ENCODE peak calls at places on chromosomes 7 and 10, in six cellular contexts. One of them, this sample, is unnamed.

GRCh38 chr10:28463141-28463540 is 69.8 kb upstream of the WAC start:
- DNase-seq in cardiac muscle cell: no peak
- DNase-seq in transverse colon: no peak
- DNase-seq in mucosa of descending colon: no peak
- DNase-seq in ascending aorta: no peak
- DNase-seq in IMR-90: no peak
- DNase-seq in this sample: no peak

GRCh38 chr10:132404911-132405462 is 8.0 kb downstream of the PWWP2B start:
- DNase-seq in cardiac muscle cell: no peak
- DNase-seq in transverse colon: no peak
- DNase-seq in mucosa of descending colon: peak
- DNase-seq in ascending aorta: no peak
- DNase-seq in IMR-90: no peak
- DNase-seq in this sample: no peak

GRCh38 chr7:149496642-149497391 is 792 bp downstream of the ZNF746 start:
- DNase-seq in cardiac muscle cell: peak
- DNase-seq in transverse colon: peak
- DNase-seq in mucosa of descending colon: peak
- DNase-seq in ascending aorta: no peak
- DNase-seq in IMR-90: peak
- DNase-seq in this sample: peak

GRCh38 chr7:48419401-48419800 is 248.1 kb downstream of the ABCA13 start:
- DNase-seq in cardiac muscle cell: no peak
- DNase-seq in transverse colon: no peak
- DNase-seq in mucosa of descending colon: no peak
- DNase-seq in ascending aorta: no peak
- DNase-seq in IMR-90: no peak
- DNase-seq in this sample: no peak

GRCh38 chr7:34486371-34486770 is 171.6 kb upstream of the NPSR1 start:
- DNase-seq in cardiac muscle cell: no peak
- DNase-seq in transverse colon: no peak
- DNase-seq in mucosa of descending colon: no peak
- DNase-seq in ascending aorta: no peak
- DNase-seq in IMR-90: no peak
- DNase-seq in this sample: no peak

GRCh38 chr7:80134536-80135305 is at the start of gene GNAI1:
- DNase-seq in cardiac muscle cell: peak
- DNase-seq in transverse colon: peak
- DNase-seq in mucosa of descending colon: peak
- DNase-seq in ascending aorta: peak
- DNase-seq in IMR-90: peak
- DNase-seq in this sample: peak

GRCh38 chr10:77898323-77899079 is 28.1 kb downstream of the DLG5 start:
- DNase-seq in cardiac muscle cell: no peak
- DNase-seq in transverse colon: no peak
- DNase-seq in mucosa of descending colon: no peak
- DNase-seq in ascending aorta: no peak
- DNase-seq in IMR-90: no peak
- DNase-seq in this sample: no peak

GRCh38 chr10:121952226-121952625 is 22.8 kb downstream of the NSMCE4A start:
- DNase-seq in cardiac muscle cell: no peak
- DNase-seq in transverse colon: no peak
- DNase-seq in mucosa of descending colon: no peak
- DNase-seq in ascending aorta: no peak
- DNase-seq in IMR-90: peak
- DNase-seq in this sample: peak

GRCh38 chr10:26000971-26001370 is 66.9 kb downstream of the MYO3A start:
- DNase-seq in cardiac muscle cell: no peak
- DNase-seq in transverse colon: no peak
- DNase-seq in mucosa of descending colon: no peak
- DNase-seq in ascending aorta: no peak
- DNase-seq in IMR-90: no peak
- DNase-seq in this sample: no peak

GRCh38 chr10:60182691-60183090 is 207.0 kb downstream of the ANK3 start:
- DNase-seq in cardiac muscle cell: peak
- DNase-seq in transverse colon: no peak
- DNase-seq in mucosa of descending colon: no peak
- DNase-seq in ascending aorta: no peak
- DNase-seq in IMR-90: peak
- DNase-seq in this sample: peak

GRCh38 chr10:103598654-103599115 is 105.2 kb downstream of the NEURL1 start:
- DNase-seq in cardiac muscle cell: peak
- DNase-seq in transverse colon: peak
- DNase-seq in mucosa of descending colon: no peak
- DNase-seq in ascending aorta: no peak
- DNase-seq in IMR-90: peak
- DNase-seq in this sample: peak

GRCh38 chr10:117201826-117202225 is 4.5 kb downstream of the KCNK18 start:
- DNase-seq in cardiac muscle cell: no peak
- DNase-seq in transverse colon: no peak
- DNase-seq in mucosa of descending colon: no peak
- DNase-seq in ascending aorta: no peak
- DNase-seq in IMR-90: no peak
- DNase-seq in this sample: no peak

GRCh38 chr10:122056431-122057094 is 67.6 kb downstream of the TACC2 start:
- DNase-seq in cardiac muscle cell: no peak
- DNase-seq in transverse colon: peak
- DNase-seq in mucosa of descending colon: no peak
- DNase-seq in ascending aorta: no peak
- DNase-seq in IMR-90: no peak
- DNase-seq in this sample: no peak

GRCh38 chr7:105972276-105972675 is 9.2 kb downstream of the CDHR3 start:
- DNase-seq in cardiac muscle cell: no peak
- DNase-seq in transverse colon: no peak
- DNase-seq in mucosa of descending colon: no peak
- DNase-seq in ascending aorta: no peak
- DNase-seq in IMR-90: no peak
- DNase-seq in this sample: no peak

GRCh38 chr7:23520582-23520981 is 11.2 kb downstream of the TRA2A start:
- DNase-seq in cardiac muscle cell: no peak
- DNase-seq in transverse colon: no peak
- DNase-seq in mucosa of descending colon: no peak
- DNase-seq in ascending aorta: no peak
- DNase-seq in IMR-90: no peak
- DNase-seq in this sample: no peak

GRCh38 chr10:130018730-130019185 is 54.7 kb upstream of the EBF3 start:
- DNase-seq in cardiac muscle cell: no peak
- DNase-seq in transverse colon: no peak
- DNase-seq in mucosa of descending colon: no peak
- DNase-seq in ascending aorta: no peak
- DNase-seq in IMR-90: no peak
- DNase-seq in this sample: no peak

GRCh38 chr10:77333610-77334340 is 303.8 kb downstream of the KCNMA1 start:
- DNase-seq in cardiac muscle cell: no peak
- DNase-seq in transverse colon: no peak
- DNase-seq in mucosa of descending colon: no peak
- DNase-seq in ascending aorta: no peak
- DNase-seq in IMR-90: peak
- DNase-seq in this sample: no peak

GRCh38 chr7:107291434-107291833 is 122.6 kb downstream of the HBP1 start:
- DNase-seq in cardiac muscle cell: no peak
- DNase-seq in transverse colon: no peak
- DNase-seq in mucosa of descending colon: no peak
- DNase-seq in ascending aorta: no peak
- DNase-seq in IMR-90: no peak
- DNase-seq in this sample: no peak

GRCh38 chr10:51367120-51367519 is 292.8 kb downstream of the PRKG1 start:
- DNase-seq in cardiac muscle cell: peak
- DNase-seq in transverse colon: no peak
- DNase-seq in mucosa of descending colon: no peak
- DNase-seq in ascending aorta: no peak
- DNase-seq in IMR-90: no peak
- DNase-seq in this sample: peak

GRCh38 chr10:121976607-121977006 is 1.6 kb upstream of the NSMCE4A start:
- DNase-seq in cardiac muscle cell: no peak
- DNase-seq in transverse colon: no peak
- DNase-seq in mucosa of descending colon: no peak
- DNase-seq in ascending aorta: no peak
- DNase-seq in IMR-90: no peak
- DNase-seq in this sample: no peak

GRCh38 chr10:125092564-125093031 is 67.8 kb downstream of the CTBP2 start:
- DNase-seq in cardiac muscle cell: no peak
- DNase-seq in transverse colon: no peak
- DNase-seq in mucosa of descending colon: no peak
- DNase-seq in ascending aorta: no peak
- DNase-seq in IMR-90: no peak
- DNase-seq in this sample: no peak

GRCh38 chr7:148500978-148501377 is 89.6 kb upstream of the C7orf33 start:
- DNase-seq in cardiac muscle cell: no peak
- DNase-seq in transverse colon: no peak
- DNase-seq in mucosa of descending colon: no peak
- DNase-seq in ascending aorta: no peak
- DNase-seq in IMR-90: no peak
- DNase-seq in this sample: no peak

GRCh38 chr7:31000161-31000693 is 36.5 kb downstream of the GHRHR start:
- DNase-seq in cardiac muscle cell: peak
- DNase-seq in transverse colon: no peak
- DNase-seq in mucosa of descending colon: no peak
- DNase-seq in ascending aorta: no peak
- DNase-seq in IMR-90: no peak
- DNase-seq in this sample: no peak

GRCh38 chr10:9301148-9301547 is 1246.7 kb downstream of the GATA3 start:
- DNase-seq in cardiac muscle cell: no peak
- DNase-seq in transverse colon: no peak
- DNase-seq in mucosa of descending colon: no peak
- DNase-seq in ascending aorta: no peak
- DNase-seq in IMR-90: no peak
- DNase-seq in this sample: peak

GRCh38 chr7:103573479-103574058 is 127.6 kb upstream of the SLC26A5 start:
- DNase-seq in cardiac muscle cell: peak
- DNase-seq in transverse colon: no peak
- DNase-seq in mucosa of descending colon: no peak
- DNase-seq in ascending aorta: no peak
- DNase-seq in IMR-90: peak
- DNase-seq in this sample: peak

GRCh38 chr10:22733992-22734391 is 19.6 kb upstream of the PIP4K2A start:
- DNase-seq in cardiac muscle cell: no peak
- DNase-seq in transverse colon: no peak
- DNase-seq in mucosa of descending colon: no peak
- DNase-seq in ascending aorta: no peak
- DNase-seq in IMR-90: no peak
- DNase-seq in this sample: no peak

GRCh38 chr10:133131053-133131452 is 29.0 kb upstream of the KNDC1 start:
- DNase-seq in cardiac muscle cell: no peak
- DNase-seq in transverse colon: no peak
- DNase-seq in mucosa of descending colon: no peak
- DNase-seq in ascending aorta: no peak
- DNase-seq in IMR-90: no peak
- DNase-seq in this sample: no peak

DNA sequence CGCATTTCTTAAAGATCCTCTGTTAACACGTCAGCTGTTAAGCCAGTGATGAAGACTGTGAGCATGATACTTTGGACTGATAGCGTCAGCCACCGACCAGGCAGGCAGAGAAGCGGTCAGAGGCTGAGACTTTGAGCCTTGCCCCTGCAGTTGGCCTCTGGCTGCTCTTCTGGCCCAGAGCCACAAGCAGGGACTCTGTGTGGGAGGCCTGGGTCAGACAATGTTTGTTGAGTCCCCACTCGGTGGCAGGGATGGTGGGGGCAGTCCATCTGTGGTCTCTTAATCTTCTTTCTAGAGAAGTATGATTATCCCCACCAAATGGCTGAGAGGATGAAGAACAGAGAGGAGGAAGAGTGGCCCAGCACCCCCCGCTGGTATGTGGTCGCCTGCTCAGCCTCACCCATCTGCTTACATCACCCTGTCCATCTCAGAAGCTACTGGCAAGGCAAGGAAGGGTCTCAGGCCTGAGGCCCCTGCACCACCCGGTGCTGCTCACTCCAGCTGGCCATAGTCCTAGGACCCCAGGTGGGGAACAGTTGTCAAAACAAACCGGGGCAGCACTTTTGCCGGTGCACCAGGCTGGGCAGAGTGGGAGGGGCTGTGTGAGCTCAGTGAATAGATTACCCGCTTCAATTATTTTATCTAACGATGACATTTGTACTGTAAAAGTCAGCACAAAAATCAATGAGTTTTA is 202.9 kb downstream of the GRID1 start:
- DNase-seq in cardiac muscle cell: no peak
- DNase-seq in transverse colon: peak
- DNase-seq in mucosa of descending colon: no peak
- DNase-seq in ascending aorta: no peak
- DNase-seq in IMR-90: no peak
- DNase-seq in this sample: no peak
- H3K4me3 ChIP-seq in cardiac muscle cell: no peak
- H3K4me3 ChIP-seq in transverse colon: no peak
- H3K4me3 ChIP-seq in mucosa of descending colon: no peak
- H3K4me3 ChIP-seq in ascending aorta: no peak
- H3K4me3 ChIP-seq in IMR-90: no peak
- H3K4me3 ChIP-seq in this sample: no peak

GRCh38 chr10:57874810-57875209 is 392.9 kb downstream of the IPMK start:
- DNase-seq in cardiac muscle cell: no peak
- DNase-seq in transverse colon: no peak
- DNase-seq in mucosa of descending colon: no peak
- DNase-seq in ascending aorta: no peak
- DNase-seq in IMR-90: no peak
- DNase-seq in this sample: no peak
- TF ChIP-seq CTCF in cardiac muscle cell: no peak
- TF ChIP-seq CTCF in transverse colon: no peak
- TF ChIP-seq CTCF in mucosa of descending colon: no peak
- TF ChIP-seq CTCF in ascending aorta: no peak
- TF ChIP-seq CTCF in IMR-90: no peak
- TF ChIP-seq CTCF in this sample: no peak

GRCh38 chr10:111707066-111707465 is 476.5 kb downstream of the GPAM start:
- DNase-seq in cardiac muscle cell: no peak
- DNase-seq in transverse colon: no peak
- DNase-seq in mucosa of descending colon: no peak
- DNase-seq in ascending aorta: no peak
- DNase-seq in IMR-90: no peak
- DNase-seq in this sample: peak

GRCh38 chr10:111706331-111706730 is 477.2 kb downstream of the GPAM start:
- DNase-seq in cardiac muscle cell: no peak
- DNase-seq in transverse colon: no peak
- DNase-seq in mucosa of descending colon: no peak
- DNase-seq in ascending aorta: no peak
- DNase-seq in IMR-90: no peak
- DNase-seq in this sample: no peak

GRCh38 chr10:111705026-111705425 is 478.5 kb downstream of the GPAM start:
- DNase-seq in cardiac muscle cell: peak
- DNase-seq in transverse colon: no peak
- DNase-seq in mucosa of descending colon: no peak
- DNase-seq in ascending aorta: no peak
- DNase-seq in IMR-90: no peak
- DNase-seq in this sample: peak

GRCh38 chr10:111709630-111710029 is 473.9 kb downstream of the GPAM start:
- DNase-seq in cardiac muscle cell: no peak
- DNase-seq in transverse colon: no peak
- DNase-seq in mucosa of descending colon: no peak
- DNase-seq in ascending aorta: no peak
- DNase-seq in IMR-90: no peak
- DNase-seq in this sample: peak
- H3K4me3 ChIP-seq in cardiac muscle cell: no peak
- H3K4me3 ChIP-seq in transverse colon: no peak
- H3K4me3 ChIP-seq in mucosa of descending colon: no peak
- H3K4me3 ChIP-seq in ascending aorta: no peak
- H3K4me3 ChIP-seq in IMR-90: no peak
- H3K4me3 ChIP-seq in this sample: no peak

DNA sequence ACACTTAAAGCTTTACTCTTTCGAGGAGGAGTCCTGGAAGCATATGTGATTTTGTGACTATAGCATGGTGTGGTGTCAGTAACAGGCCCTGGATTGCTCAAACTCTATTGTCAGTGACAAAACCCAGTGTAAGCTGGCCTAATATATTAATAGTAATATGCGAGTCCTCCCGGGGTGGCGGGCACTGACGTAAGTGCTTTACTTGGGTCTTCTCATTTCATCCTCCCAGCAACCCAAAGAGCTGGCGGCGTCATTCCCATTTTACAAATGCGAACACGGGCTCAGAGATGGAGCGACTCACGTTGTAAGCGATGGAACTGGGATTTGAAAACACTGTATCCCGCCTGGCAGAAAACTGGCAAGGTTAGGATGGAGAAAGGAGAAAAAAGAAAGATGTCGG is 623 bp upstream of the TECPR1 start:
- DNase-seq in cardiac muscle cell: peak
- DNase-seq in transverse colon: no peak
- DNase-seq in mucosa of descending colon: peak
- DNase-seq in ascending aorta: no peak
- DNase-seq in IMR-90: peak
- DNase-seq in this sample: peak
- TF ChIP-seq CTCF in cardiac muscle cell: no peak
- TF ChIP-seq CTCF in transverse colon: no peak
- TF ChIP-seq CTCF in mucosa of descending colon: no peak
- TF ChIP-seq CTCF in ascending aorta: no peak
- TF ChIP-seq CTCF in IMR-90: no peak
- TF ChIP-seq CTCF in this sample: no peak